ENCODE peak calls at places on chromosomes 4 and X, in ten cellular contexts. One of them, this sample, is unnamed.

GRCh38 chrX:106955004-106955772 is 35.0 kb downstream of the CLDN2 start:
- DNase-seq in sigmoid colon: no peak
- DNase-seq in suprapubic skin: no peak
- DNase-seq in HepG2: peak; percentile 82
- DNase-seq in HCT116: no peak
- DNase-seq in breast epithelium: no peak
- DNase-seq in stomach: no peak
- DNase-seq in endothelial cell of umbilical vein: no peak
- DNase-seq in K562: no peak
- DNase-seq in upper lobe of left lung: no peak
- DNase-seq in this sample: no peak

GRCh38 chr4:8725071-8725841 is 132.7 kb downstream of the CPZ start:
- DNase-seq in sigmoid colon: peak; percentile 53
- DNase-seq in suprapubic skin: peak; percentile 66
- DNase-seq in HepG2: no peak
- DNase-seq in HCT116: no peak
- DNase-seq in breast epithelium: no peak
- DNase-seq in stomach: peak; percentile 55
- DNase-seq in endothelial cell of umbilical vein: no peak
- DNase-seq in K562: no peak
- DNase-seq in upper lobe of left lung: peak; percentile 71
- DNase-seq in this sample: peak; percentile 6

GRCh38 chr4:22190855-22191254 is 242.3 kb upstream of the KCNIP4 start:
- DNase-seq in sigmoid colon: no peak
- DNase-seq in suprapubic skin: no peak
- DNase-seq in HepG2: no peak
- DNase-seq in HCT116: no peak
- DNase-seq in breast epithelium: no peak
- DNase-seq in stomach: no peak
- DNase-seq in endothelial cell of umbilical vein: no peak
- DNase-seq in K562: no peak
- DNase-seq in upper lobe of left lung: no peak
- DNase-seq in this sample: no peak

GRCh38 chrX:63686878-63687714 is 97.9 kb downstream of the ARHGEF9 start:
- DNase-seq in sigmoid colon: no peak
- DNase-seq in suprapubic skin: no peak
- DNase-seq in HepG2: peak; percentile 23
- DNase-seq in HCT116: peak; percentile 3
- DNase-seq in breast epithelium: no peak
- DNase-seq in stomach: no peak
- DNase-seq in endothelial cell of umbilical vein: peak; percentile 38
- DNase-seq in K562: peak; percentile 21
- DNase-seq in upper lobe of left lung: no peak
- DNase-seq in this sample: no peak

GRCh38 chr4:165440415-165440882 is 61.6 kb downstream of the CPE start:
- DNase-seq in sigmoid colon: no peak
- DNase-seq in suprapubic skin: no peak
- DNase-seq in HepG2: peak; percentile 23
- DNase-seq in HCT116: peak; percentile 42
- DNase-seq in breast epithelium: peak; percentile 26
- DNase-seq in stomach: no peak
- DNase-seq in endothelial cell of umbilical vein: peak; percentile 10
- DNase-seq in K562: no peak
- DNase-seq in upper lobe of left lung: no peak
- DNase-seq in this sample: no peak

GRCh38 chr4:7434766-7435150 is at the start of gene PSAPL1:
- DNase-seq in sigmoid colon: no peak
- DNase-seq in suprapubic skin: no peak
- DNase-seq in HepG2: peak; percentile 44
- DNase-seq in HCT116: peak; percentile 16
- DNase-seq in breast epithelium: no peak
- DNase-seq in stomach: peak; percentile 74
- DNase-seq in endothelial cell of umbilical vein: no peak
- DNase-seq in K562: peak; percentile 30
- DNase-seq in upper lobe of left lung: peak; percentile 87
- DNase-seq in this sample: peak; percentile 33

GRCh38 chr4:92381640-92382039 is 77.9 kb downstream of the GRID2 start:
- DNase-seq in sigmoid colon: no peak
- DNase-seq in suprapubic skin: no peak
- DNase-seq in HepG2: no peak
- DNase-seq in HCT116: no peak
- DNase-seq in breast epithelium: no peak
- DNase-seq in stomach: no peak
- DNase-seq in endothelial cell of umbilical vein: no peak
- DNase-seq in K562: no peak
- DNase-seq in upper lobe of left lung: no peak
- DNase-seq in this sample: no peak

GRCh38 chr4:38067499-38067898 is 107.3 kb downstream of the PTTG2 start:
- DNase-seq in sigmoid colon: no peak
- DNase-seq in suprapubic skin: no peak
- DNase-seq in HepG2: no peak
- DNase-seq in HCT116: no peak
- DNase-seq in breast epithelium: no peak
- DNase-seq in stomach: no peak
- DNase-seq in endothelial cell of umbilical vein: no peak
- DNase-seq in K562: no peak
- DNase-seq in upper lobe of left lung: no peak
- DNase-seq in this sample: no peak

GRCh38 chr4:165784672-165785071 is 88.4 kb upstream of the TLL1 start:
- DNase-seq in sigmoid colon: no peak
- DNase-seq in suprapubic skin: no peak
- DNase-seq in HepG2: no peak
- DNase-seq in HCT116: no peak
- DNase-seq in breast epithelium: no peak
- DNase-seq in stomach: no peak
- DNase-seq in endothelial cell of umbilical vein: no peak
- DNase-seq in K562: no peak
- DNase-seq in upper lobe of left lung: no peak
- DNase-seq in this sample: no peak

GRCh38 chr4:8237256-8237989 is 32.1 kb upstream of the HTRA3 start:
- DNase-seq in sigmoid colon: no peak
- DNase-seq in suprapubic skin: no peak
- DNase-seq in HepG2: no peak
- DNase-seq in HCT116: no peak
- DNase-seq in breast epithelium: no peak
- DNase-seq in stomach: no peak
- DNase-seq in endothelial cell of umbilical vein: no peak
- DNase-seq in K562: no peak
- DNase-seq in upper lobe of left lung: peak; percentile 81
- DNase-seq in this sample: no peak

GRCh38 chr4:75643651-75644050 is 13.3 kb upstream of the CDKL2 start:
- DNase-seq in sigmoid colon: no peak
- DNase-seq in suprapubic skin: no peak
- DNase-seq in HepG2: no peak
- DNase-seq in HCT116: no peak
- DNase-seq in breast epithelium: no peak
- DNase-seq in stomach: no peak
- DNase-seq in endothelial cell of umbilical vein: no peak
- DNase-seq in K562: no peak
- DNase-seq in upper lobe of left lung: no peak
- DNase-seq in this sample: no peak

DNA sequence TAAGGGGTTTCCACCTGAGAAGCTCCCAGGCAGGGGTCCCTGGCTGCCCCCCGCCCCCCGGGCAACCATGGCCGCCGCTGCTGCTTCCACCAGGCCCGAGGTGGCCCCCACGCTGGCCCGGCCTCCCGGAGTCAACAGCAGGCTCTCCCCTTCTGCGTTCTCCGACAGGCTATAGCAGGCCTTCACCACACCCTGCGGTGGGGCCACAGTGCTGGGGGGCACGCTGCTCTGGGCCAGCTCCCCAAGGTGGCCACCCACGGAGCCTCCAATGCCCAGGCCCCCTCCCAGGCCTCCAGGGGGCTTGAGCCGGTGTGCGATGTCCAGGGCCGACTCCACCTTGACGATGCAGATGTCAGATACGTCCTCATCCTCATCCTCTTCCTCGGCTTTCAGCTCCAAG is 72.5 kb downstream of the UBE2K start:
- DNase-seq in sigmoid colon: no peak
- DNase-seq in suprapubic skin: no peak
- DNase-seq in HepG2: no peak
- DNase-seq in HCT116: no peak
- DNase-seq in breast epithelium: no peak
- DNase-seq in stomach: no peak
- DNase-seq in endothelial cell of umbilical vein: no peak
- DNase-seq in K562: no peak
- DNase-seq in upper lobe of left lung: peak; percentile 80
- DNase-seq in this sample: no peak
- TF ChIP-seq POLR2A in sigmoid colon: no peak
- TF ChIP-seq POLR2A in suprapubic skin: no peak
- TF ChIP-seq POLR2A in HepG2: peak; percentile 9
- TF ChIP-seq POLR2A in HCT116: no peak
- TF ChIP-seq POLR2A in breast epithelium: no peak
- TF ChIP-seq POLR2A in stomach: no peak
- TF ChIP-seq POLR2A in endothelial cell of umbilical vein: no peak
- TF ChIP-seq POLR2A in K562: no peak
- TF ChIP-seq POLR2A in upper lobe of left lung: no peak
- TF ChIP-seq POLR2A in this sample: no peak

DNA sequence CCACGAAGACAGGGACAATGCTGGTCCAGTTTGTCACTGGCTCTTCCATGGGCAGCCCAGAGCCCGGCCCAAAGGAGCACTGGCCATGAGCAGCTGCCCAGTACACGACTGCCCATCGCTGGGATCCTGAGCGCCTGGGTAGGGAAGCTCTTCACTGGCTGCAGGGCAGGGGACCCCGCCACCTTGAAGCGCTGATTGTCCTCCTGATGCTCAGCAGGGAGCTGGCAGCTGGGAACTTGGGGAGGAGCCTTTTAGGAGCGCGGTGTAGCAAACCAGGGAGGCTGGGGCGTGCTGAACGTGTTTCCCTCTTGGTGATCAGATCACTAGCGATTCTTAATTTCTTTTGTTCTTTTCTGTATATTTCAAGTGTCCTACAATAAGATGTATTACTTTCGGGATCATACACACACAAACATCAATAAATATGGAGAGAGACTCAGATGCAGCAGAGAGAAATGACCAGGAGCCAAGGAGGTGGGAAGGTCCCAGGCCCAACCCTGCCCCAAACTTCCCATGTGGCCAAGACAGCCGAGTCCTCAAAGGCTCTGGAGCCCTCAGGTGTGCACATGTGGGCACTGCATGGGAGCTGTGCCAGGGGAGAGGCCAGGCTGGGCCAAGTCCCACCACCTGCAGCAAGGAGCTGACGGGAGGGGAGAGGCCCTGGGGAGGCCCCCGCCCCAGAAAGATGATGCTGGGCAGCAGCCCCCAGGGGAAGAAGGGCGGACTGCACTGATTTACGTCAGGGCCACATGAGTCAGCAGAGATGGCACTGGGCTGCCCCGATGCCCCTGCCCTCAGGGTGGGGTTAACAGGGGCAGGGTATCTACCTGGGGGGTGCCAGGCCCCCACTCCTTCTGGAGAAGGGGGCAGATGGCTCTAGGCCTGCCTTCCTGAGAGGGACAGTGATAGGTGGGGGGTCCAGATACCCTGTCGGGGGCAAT is 1.6 kb downstream of the L1CAM start:
- DNase-seq in sigmoid colon: no peak
- DNase-seq in suprapubic skin: no peak
- DNase-seq in HepG2: no peak
- DNase-seq in HCT116: peak; percentile 10
- DNase-seq in breast epithelium: no peak
- DNase-seq in stomach: no peak
- DNase-seq in endothelial cell of umbilical vein: no peak
- DNase-seq in K562: no peak
- DNase-seq in upper lobe of left lung: no peak
- DNase-seq in this sample: no peak
- TF ChIP-seq POLR2AphosphoS5 in sigmoid colon: no peak
- TF ChIP-seq POLR2AphosphoS5 in suprapubic skin: no peak
- TF ChIP-seq POLR2AphosphoS5 in HepG2: no peak
- TF ChIP-seq POLR2AphosphoS5 in HCT116: no peak
- TF ChIP-seq POLR2AphosphoS5 in breast epithelium: no peak
- TF ChIP-seq POLR2AphosphoS5 in stomach: no peak
- TF ChIP-seq POLR2AphosphoS5 in endothelial cell of umbilical vein: no peak
- TF ChIP-seq POLR2AphosphoS5 in K562: no peak
- TF ChIP-seq POLR2AphosphoS5 in upper lobe of left lung: no peak
- TF ChIP-seq POLR2AphosphoS5 in this sample: no peak

DNA sequence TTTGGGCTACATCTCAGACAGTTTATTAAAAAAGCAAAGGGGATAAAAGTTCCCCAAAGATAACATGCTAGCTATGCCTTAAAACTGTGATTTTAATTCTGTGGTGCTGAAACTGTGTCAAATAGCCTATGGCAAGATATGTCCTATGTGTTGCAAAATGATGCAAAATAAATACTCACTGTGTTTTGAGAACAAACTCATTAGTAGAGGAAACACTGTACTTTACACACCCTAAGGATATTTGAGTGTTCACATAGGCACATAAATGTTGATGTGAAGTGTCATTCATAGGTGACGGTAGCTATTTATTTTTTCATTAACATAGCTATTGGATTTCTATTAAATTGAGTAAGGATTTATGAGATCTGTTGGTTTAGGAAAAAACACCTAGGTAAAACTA is 351.9 kb downstream of the FAT4 start:
- DNase-seq in sigmoid colon: no peak
- DNase-seq in suprapubic skin: no peak
- DNase-seq in HepG2: no peak
- DNase-seq in HCT116: no peak
- DNase-seq in breast epithelium: no peak
- DNase-seq in stomach: no peak
- DNase-seq in endothelial cell of umbilical vein: no peak
- DNase-seq in K562: no peak
- DNase-seq in upper lobe of left lung: no peak
- DNase-seq in this sample: no peak
- H3K27ac ChIP-seq in sigmoid colon: no peak overlapping the region
- H3K27ac ChIP-seq in suprapubic skin: no peak overlapping the region
- H3K27ac ChIP-seq in HepG2: no peak overlapping the region
- H3K27ac ChIP-seq in HCT116: no peak overlapping the region
- H3K27ac ChIP-seq in breast epithelium: no peak overlapping the region
- H3K27ac ChIP-seq in stomach: no peak overlapping the region
- H3K27ac ChIP-seq in endothelial cell of umbilical vein: no peak overlapping the region
- H3K27ac ChIP-seq in K562: no peak overlapping the region
- H3K27ac ChIP-seq in upper lobe of left lung: no peak overlapping the region
- H3K27ac ChIP-seq in this sample: no peak overlapping the region

GRCh38 chrX:102599084-102599949 is at the start of gene ARMCX5:
- DNase-seq in sigmoid colon: peak; percentile 83
- DNase-seq in suprapubic skin: peak; percentile 77
- DNase-seq in HepG2: peak; percentile 82
- DNase-seq in HCT116: peak; percentile 84
- DNase-seq in breast epithelium: peak; percentile 59
- DNase-seq in stomach: peak; percentile 77
- DNase-seq in endothelial cell of umbilical vein: peak; percentile 84
- DNase-seq in K562: peak; percentile 67
- DNase-seq in upper lobe of left lung: no peak
- DNase-seq in this sample: peak; percentile 77
- TF ChIP-seq POLR2A in sigmoid colon: peak; percentile 27
- TF ChIP-seq POLR2A in suprapubic skin: no peak
- TF ChIP-seq POLR2A in HepG2: peak; percentile 78
- TF ChIP-seq POLR2A in HCT116: peak; percentile 88
- TF ChIP-seq POLR2A in breast epithelium: peak; percentile 52
- TF ChIP-seq POLR2A in stomach: no peak
- TF ChIP-seq POLR2A in endothelial cell of umbilical vein: peak; percentile 55
- TF ChIP-seq POLR2A in K562: peak; percentile 83
- TF ChIP-seq POLR2A in upper lobe of left lung: peak; percentile 69
- TF ChIP-seq POLR2A in this sample: peak; percentile 66

GRCh38 chr4:63020661-63021060 is 1388.6 kb downstream of the TECRL start:
- DNase-seq in sigmoid colon: no peak
- DNase-seq in suprapubic skin: no peak
- DNase-seq in HepG2: no peak
- DNase-seq in HCT116: no peak
- DNase-seq in breast epithelium: no peak
- DNase-seq in stomach: no peak
- DNase-seq in endothelial cell of umbilical vein: no peak
- DNase-seq in K562: no peak
- DNase-seq in upper lobe of left lung: no peak
- DNase-seq in this sample: no peak
- TF ChIP-seq POLR2AphosphoS5 in sigmoid colon: no peak
- TF ChIP-seq POLR2AphosphoS5 in suprapubic skin: no peak
- TF ChIP-seq POLR2AphosphoS5 in HepG2: no peak
- TF ChIP-seq POLR2AphosphoS5 in HCT116: no peak
- TF ChIP-seq POLR2AphosphoS5 in breast epithelium: no peak
- TF ChIP-seq POLR2AphosphoS5 in stomach: no peak
- TF ChIP-seq POLR2AphosphoS5 in endothelial cell of umbilical vein: no peak
- TF ChIP-seq POLR2AphosphoS5 in K562: no peak
- TF ChIP-seq POLR2AphosphoS5 in upper lobe of left lung: no peak
- TF ChIP-seq POLR2AphosphoS5 in this sample: no peak

This sample was measured in transverse colon.